ENCODE peak calls at places on chromosomes 11 and 22, in six cellular contexts. W is K562, N is IMR-90, H is heart left ventricle, L is HCT116, D is transverse colon. B is an unnamed sample.

GRCh38 chr22:39134366-39135091 is 18.0 kb downstream of the CBX7 start:
- DNase-seq in W (no peak), N (no peak), H (no peak), L (no peak), D (no peak), B (no peak)

GRCh38 chr11:99423435-99423983 is 402.8 kb downstream of the CNTN5 start:
- DNase-seq in W (no peak), N (no peak), H (no peak), L (no peak), D (no peak), B (no peak)

GRCh38 chr11:46367244-46367915 is 14.1 kb upstream of the MDK start:
- DNase-seq in W (peak), N (peak), H (peak), L (no peak), D (peak), B (no peak)

GRCh38 chr11:128463386-128463829 is 124.0 kb downstream of the ETS1 start:
- DNase-seq in W (no peak), N (peak), H (peak), L (no peak), D (no peak), B (no peak)

GRCh38 chr11:76310832-76311231 is 70.1 kb downstream of the THAP12 start:
- DNase-seq in W (no peak), N (no peak), H (no peak), L (no peak), D (no peak), B (no peak)

GRCh38 chr11:35227551-35228341 is 88.8 kb downstream of the CD44 start:
- DNase-seq in W (no peak), N (peak), H (no peak), L (no peak), D (no peak), B (no peak)

GRCh38 chr11:86548278-86548917 is 124.0 kb downstream of the ME3 start:
- DNase-seq in W (no peak), N (peak), H (no peak), L (no peak), D (no peak), B (no peak)

GRCh38 chr11:63916837-63917684 is at the start of gene RCOR2:
- DNase-seq in W (peak), N (peak), H (peak), L (no peak), D (peak), B (no peak)

GRCh38 chr22:19678949-19679348 is 35.4 kb upstream of the SEPTIN5 start:
- DNase-seq in W (peak), N (no peak), H (no peak), L (no peak), D (no peak), B (no peak)

GRCh38 chr11:28048812-28049211 is 59.1 kb downstream of the KIF18A start:
- DNase-seq in W (no peak), N (no peak), H (no peak), L (no peak), D (no peak), B (no peak)

GRCh38 chr11:59259047-59259446 is 46.3 kb upstream of the MPEG1 start:
- DNase-seq in W (no peak), N (no peak), H (no peak), L (no peak), D (no peak), B (no peak)
- TF ChIP-seq POLR2A in W (no peak), N (no peak), H (no peak), L (no peak), D (no peak), B (no peak)

GRCh38 chr11:70838198-70838597 is 414.2 kb downstream of the SHANK2 start:
- DNase-seq in W (no peak), N (no peak), H (no peak), L (no peak), D (no peak), B (no peak)
- H3K27ac ChIP-seq in W (no peak), N (no peak), H (no peak), L (no peak), D (no peak), B (no peak)

GRCh38 chr11:123061403-123062157 is at the start of gene HSPA8:
- DNase-seq in W (peak), N (peak), H (peak), L (no peak), D (peak), B (peak)
- TF ChIP-seq POLR2A in W (peak), N (peak), H (peak), L (peak), D (peak), B (peak)

GRCh38 chr22:25028841-25029141 is 76.3 kb downstream of the KIAA1671 start:
- DNase-seq in W (no peak), N (no peak), H (no peak), L (no peak), D (no peak), B (no peak)
- H3K27ac ChIP-seq in W (no peak), N (no peak), H (peak), L (no peak), D (peak), B (no peak)

GRCh38 chr11:6603287-6604080 is at the start of the genes ILK and RRP8:
- DNase-seq in W (peak), N (peak), H (peak), L (peak), D (peak), B (peak)

GRCh38 chr11:6606471-6607189 is 3.1 kb downstream of the ILK start:
- DNase-seq in W (peak), N (peak), H (peak), L (peak), D (peak), B (no peak)

GRCh38 chr11:6607190-6607635 is 3.6 kb downstream of the ILK start:
- DNase-seq in W (no peak), N (no peak), H (no peak), L (no peak), D (no peak), B (no peak)

GRCh38 chr11:6602096-6602940 is 1.1 kb downstream of the RRP8 start:
- DNase-seq in W (no peak), N (no peak), H (no peak), L (no peak), D (no peak), B (no peak)

GRCh38 chr11:6604081-6604626 is 580 bp downstream of the ILK start:
- DNase-seq in W (peak), N (peak), H (peak), L (no peak), D (peak), B (no peak)
- TF ChIP-seq POLR2A in W (no peak), N (no peak), H (no peak), L (no peak), D (peak), B (no peak)

DNA sequence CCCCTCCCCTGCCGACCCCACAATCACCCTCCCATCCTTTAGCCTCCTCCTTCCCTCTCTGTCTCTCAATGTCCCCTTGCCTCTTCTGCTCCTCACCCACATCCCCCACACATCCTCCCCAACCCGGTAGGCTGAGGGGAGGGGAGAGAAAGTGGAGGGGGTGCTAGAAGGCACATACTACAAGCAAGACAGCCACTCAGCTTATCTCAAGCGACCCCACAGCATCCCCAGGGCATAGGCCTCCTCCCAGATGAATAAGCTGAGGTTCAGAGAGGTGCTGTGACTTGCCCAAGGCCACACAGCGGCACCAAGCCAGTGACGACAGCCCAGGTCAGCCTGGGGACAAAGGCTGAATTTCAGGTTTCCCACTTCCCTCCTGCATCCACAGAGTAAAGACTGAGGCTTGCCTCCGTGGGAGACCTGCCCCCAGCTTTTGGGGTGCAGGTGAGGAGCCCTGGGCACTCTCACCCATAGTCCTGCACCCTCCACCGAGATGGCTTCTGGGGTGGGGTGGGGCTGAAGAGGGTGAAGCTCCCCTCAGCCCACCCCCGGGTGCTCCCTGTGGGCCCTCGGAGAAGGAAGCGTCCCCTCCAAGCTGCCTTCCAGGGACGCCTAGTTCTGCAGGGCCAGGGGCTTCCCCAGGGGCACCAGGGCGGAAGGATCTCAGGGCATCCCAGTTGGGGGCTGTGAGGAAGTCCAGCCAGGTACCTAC is 511 bp downstream of the RAC2 start:
- DNase-seq in W (no peak), N (no peak), H (no peak), L (no peak), D (no peak), B (no peak)
- H3K27ac ChIP-seq in W (peak), N (no peak), H (no peak), L (peak), D (peak), B (peak)

DNA sequence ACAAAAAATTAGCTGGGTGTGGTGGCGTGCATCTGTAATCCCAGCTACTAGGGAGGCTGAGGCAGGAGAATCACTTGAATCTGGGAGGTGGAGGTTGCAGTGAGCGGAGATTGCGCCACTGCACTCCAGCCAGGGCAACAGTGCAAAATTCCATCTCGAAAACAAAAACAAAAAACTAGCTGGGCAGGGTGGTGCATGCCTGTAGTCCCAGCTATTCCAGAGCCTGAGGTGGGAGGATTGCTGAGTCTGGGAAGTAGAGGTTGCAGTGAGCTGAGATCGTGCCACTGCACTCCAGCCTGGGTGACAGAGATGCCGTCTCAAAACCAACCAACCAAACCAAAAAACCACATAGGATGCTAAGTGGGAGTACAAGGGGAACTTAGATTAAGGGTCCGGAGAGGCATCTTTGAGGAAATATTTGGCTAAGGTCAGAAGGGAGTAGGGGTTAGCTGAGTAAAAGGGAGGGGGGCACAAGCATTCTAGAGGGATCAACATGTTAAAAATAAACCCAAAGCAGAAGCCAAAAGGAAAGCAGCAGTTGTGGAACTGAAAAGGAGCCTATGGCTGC is 10.2 kb downstream of the PHF5A start:
- DNase-seq in W (no peak), N (no peak), H (no peak), L (no peak), D (no peak), B (no peak)
- TF ChIP-seq POLR2A in W (no peak), N (no peak), H (no peak), L (no peak), D (no peak), B (no peak)

DNA sequence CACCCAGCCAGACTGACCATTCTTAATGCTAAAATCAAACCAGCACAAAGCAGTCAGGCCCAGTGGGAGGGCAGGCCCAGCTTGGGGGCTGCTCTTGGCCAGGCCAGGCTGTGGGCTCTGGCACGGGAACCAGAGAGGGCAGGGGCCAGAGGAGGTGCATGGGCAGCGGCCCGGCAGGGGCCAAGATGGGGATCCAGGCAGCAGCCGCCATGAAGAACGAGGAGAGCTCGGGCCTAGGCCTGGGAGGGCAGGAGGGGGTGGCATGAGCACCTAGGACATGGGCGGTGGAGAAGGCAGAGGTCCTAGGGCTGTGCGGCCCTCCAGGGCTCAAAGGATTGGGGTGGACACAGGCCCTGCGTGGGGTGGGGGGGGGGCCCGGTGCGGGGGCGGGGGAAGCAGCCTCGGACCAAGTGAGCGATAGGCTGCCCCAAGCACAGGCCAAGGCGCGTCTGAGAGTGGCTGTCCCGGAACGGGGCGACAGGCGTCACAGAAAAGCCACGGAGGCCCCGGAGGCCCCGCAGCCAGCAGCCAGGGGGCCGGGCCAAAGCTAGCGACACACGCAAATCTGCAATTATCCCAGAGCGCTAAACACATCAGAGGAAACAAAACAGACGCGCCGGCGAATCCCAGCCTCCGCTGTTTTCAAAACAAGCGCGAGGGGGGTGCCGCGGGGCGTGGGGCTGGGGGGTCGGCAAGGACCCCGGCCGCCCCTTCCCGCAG is 8.3 kb downstream of the PLXNB2 start:
- DNase-seq in W (no peak), N (peak), H (peak), L (no peak), D (no peak), B (no peak)
- H3K27ac ChIP-seq in W (no peak), N (no peak), H (peak), L (peak), D (peak), B (peak)